ENCODE peak calls at places on chromosomes 2 and 18, in seven cellular contexts. H is neural progenitor cell, G is HFF-Myc, J is A549, P is dorsolateral prefrontal cortex, Y is body of pancreas, V is WTC11. L is an unnamed sample.

GRCh38 chr2:191835539-191836350 is 11.1 kb downstream of the CAVIN2 start:
- DNase-seq in G (no peak), J (no peak), P (no peak), V (peak; percentile 58), H (no peak), Y (no peak), L (no peak)

GRCh38 chr2:203586696-203587095 is 51.6 kb upstream of the RAPH1 start:
- DNase-seq in V (no peak), P (no peak), G (no peak), H (no peak), J (no peak), Y (no peak), L (no peak)

GRCh38 chr2:217611626-217612127 is 391.1 kb downstream of the TNS1 start:
- DNase-seq in G (no peak), J (no peak), H (no peak), Y (no peak), P (no peak), V (no peak), L (no peak)

GRCh38 chr2:45009928-45010705 is 865 bp upstream of the SIX2 start:
- DNase-seq in G (no peak), J (peak; percentile 69), P (no peak), V (peak; percentile 73), Y (peak; percentile 60), H (peak; percentile 81), L (no peak)

GRCh38 chr2:1976112-1976511 is 231.8 kb upstream of the PXDN start:
- DNase-seq in P (no peak), V (no peak), H (no peak), G (no peak), J (no peak), Y (no peak), L (no peak)

GRCh38 chr2:67871696-67872320 is 191.0 kb downstream of the C1D start:
- DNase-seq in V (no peak), G (peak; percentile 93), H (no peak), Y (no peak), P (no peak), J (no peak), L (no peak)

GRCh38 chr2:104431701-104432121 is 422.2 kb upstream of the POU3F3 start:
- DNase-seq in V (no peak), Y (no peak), P (no peak), G (no peak), J (no peak), H (no peak), L (no peak)

GRCh38 chr2:191917430-191917881 is 70.6 kb upstream of the CAVIN2 start:
- DNase-seq in P (no peak), G (no peak), Y (no peak), J (no peak), V (no peak), H (no peak), L (no peak)

GRCh38 chr2:69027060-69027459 is 14.1 kb downstream of the ANTXR1 start:
- DNase-seq in J (no peak), H (no peak), V (no peak), G (no peak), Y (no peak), P (no peak), L (no peak)

GRCh38 chr18:43160509-43160908 is 45.0 kb upstream of the RIT2 start:
- DNase-seq in P (no peak), Y (no peak), H (no peak), V (no peak), J (no peak), G (no peak), L (no peak)

GRCh38 chr18:55838322-55838721 is 250.3 kb upstream of the TCF4 start:
- DNase-seq in Y (no peak), G (no peak), P (no peak), H (no peak), V (no peak), J (no peak), L (no peak)

GRCh38 chr2:3606370-3607124 is 11.6 kb downstream of the COLEC11 start:
- DNase-seq in P (no peak), V (no peak), Y (no peak), J (no peak), G (no peak), H (no peak), L (no peak)

GRCh38 chr2:219987830-219988229 is 360.4 kb downstream of the SLC4A3 start:
- DNase-seq in P (no peak), H (no peak), J (peak; percentile 4), G (peak; percentile 61), V (no peak), Y (no peak), L (no peak)

GRCh38 chr2:223774193-223774592 is 63.2 kb downstream of the AP1S3 start:
- DNase-seq in Y (no peak), G (no peak), P (no peak), V (no peak), J (no peak), H (no peak), L (no peak)

GRCh38 chr2:237864940-237865622 is 5.7 kb downstream of the RAMP1 start:
- DNase-seq in G (no peak), H (no peak), V (no peak), P (no peak), J (no peak), Y (peak; percentile 76), L (no peak)

GRCh38 chr18:41436772-41437171 is 518.3 kb upstream of the PIK3C3 start:
- DNase-seq in G (no peak), J (no peak), V (no peak), P (no peak), Y (no peak), H (no peak), L (no peak)

GRCh38 chr2:179612108-179612507 is 249.3 kb downstream of the ZNF385B start:
- DNase-seq in P (no peak), V (no peak), H (no peak), Y (no peak), J (no peak), G (no peak), L (no peak)

GRCh38 chr18:59382388-59382787 is 23.3 kb upstream of the LMAN1 start:
- DNase-seq in V (no peak), G (no peak), J (no peak), P (no peak), H (no peak), Y (no peak), L (no peak)

GRCh38 chr18:37405229-37405628 is 160.4 kb downstream of the CELF4 start:
- DNase-seq in V (no peak), H (no peak), J (no peak), Y (no peak), G (no peak), P (no peak), L (no peak)

GRCh38 chr2:224966663-224967062 is 75.6 kb downstream of the DOCK10 start:
- DNase-seq in G (no peak), P (no peak), Y (no peak), H (no peak), V (no peak), J (no peak), L (no peak)

GRCh38 chr18:12552884-12553242 is 105.0 kb downstream of the SPIRE1 start:
- DNase-seq in H (no peak), Y (no peak), J (no peak), P (no peak), G (no peak), V (no peak), L (no peak)

DNA sequence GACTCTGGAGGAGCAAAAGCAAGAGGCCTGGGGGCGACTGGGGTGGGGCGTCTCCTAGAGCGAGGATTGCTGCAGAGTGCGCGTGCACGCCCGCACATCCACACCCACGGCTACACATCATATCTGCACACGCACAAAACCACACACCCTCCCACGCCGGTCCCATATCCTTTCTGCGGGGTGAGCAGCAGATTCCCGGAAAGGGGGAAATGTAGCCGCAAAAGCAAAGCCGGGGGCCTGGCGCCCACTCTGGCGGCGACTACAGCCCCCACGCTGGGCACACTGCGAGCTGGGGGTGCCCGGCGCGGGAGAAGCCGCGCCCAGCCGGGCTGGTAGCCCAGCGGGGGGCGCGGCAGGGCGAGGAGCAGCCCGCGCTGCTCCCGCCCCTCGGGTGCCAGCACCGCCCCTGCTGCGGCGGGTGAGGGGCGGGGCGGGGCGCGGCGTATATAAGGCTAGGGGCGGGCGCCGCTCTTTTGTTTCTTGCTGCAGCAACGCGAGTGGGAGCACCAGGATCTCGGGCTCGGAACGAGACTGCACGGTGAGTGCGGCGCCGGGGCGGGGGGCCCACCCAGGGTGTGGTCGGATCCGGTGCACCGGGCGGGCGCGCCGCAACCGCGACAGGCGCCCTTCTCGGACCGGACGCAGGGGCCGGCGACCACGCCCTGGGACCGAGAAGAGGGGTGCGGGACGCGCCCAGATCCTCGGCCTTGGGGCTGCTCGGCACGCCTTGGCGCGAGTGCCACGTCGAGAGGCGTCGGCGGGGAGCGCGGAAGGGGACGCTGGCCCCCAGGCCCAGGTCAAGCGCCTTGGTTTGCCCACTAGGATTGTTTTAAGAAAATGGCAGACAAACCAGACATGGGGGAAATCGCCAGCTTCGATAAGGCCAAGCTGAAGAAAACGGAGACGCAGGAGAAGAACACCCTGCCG is at the start of gene TMSB10:
- DNase-seq in G (no peak), P (peak; percentile 92), H (peak; percentile 85), Y (peak; percentile 90), J (peak; percentile 82), V (peak; percentile 65), L (peak; percentile 94)
- TF ChIP-seq CTCF in G (no peak), P (no peak), H (no peak), Y (peak; percentile 30), J (peak; percentile 30), V (no peak), L (no peak)

GRCh38 chr2:100852999-100853908 is 33.3 kb downstream of the NPAS2 start:
- DNase-seq in J (no peak), G (no peak), Y (no peak), H (no peak), V (peak; percentile 34), P (no peak), L (no peak)
- TF ChIP-seq CTCF in J (no peak), G (peak; percentile 11), Y (no peak), H (no peak), V (no peak), P (no peak), L (no peak)

GRCh38 chr2:8662239-8662879 is 19.5 kb upstream of the ID2 start:
- DNase-seq in V (no peak), P (no peak), G (peak; percentile 86), Y (no peak), J (peak; percentile 91), H (no peak), L (no peak)
- TF ChIP-seq CTCF in V (no peak), P (no peak), G (peak; percentile 34), Y (no peak), J (peak; percentile 34), H (no peak), L (no peak)

GRCh38 chr18:76620326-76620813 is 125.3 kb upstream of the ZNF516 start:
- DNase-seq in V (peak; percentile 81), H (peak; percentile 87), J (no peak), Y (peak; percentile 31), P (no peak), G (peak; percentile 45), L (peak; percentile 27)
- TF ChIP-seq CTCF in V (peak; percentile 19), H (peak; percentile 60), J (no peak), Y (peak; percentile 24), P (peak; percentile 46), G (peak; percentile 61), L (no peak)

GRCh38 chr18:49016648-49017539 is 66.1 kb upstream of the SMAD7 start:
- DNase-seq in H (peak; percentile 32), V (no peak), G (peak; percentile 41), Y (peak; percentile 75), P (peak; percentile 29), J (peak; percentile 41), L (no peak)
- TF ChIP-seq CTCF in H (no peak), V (no peak), G (no peak), Y (no peak), P (no peak), J (no peak), L (no peak)